ENCODE peak calls at places on chromosome 13, in ten cellular contexts. O is transverse colon; I is AG04450; N is body of pancreas; X is testis; K is H9; T is breast epithelium; H is neural progenitor cell; A is CD8-positive, alpha-beta memory T cell; P is adrenal gland. W is an unnamed sample.
A peak's percentile ranks its signal among the peaks of the same experiment; 100 is the strongest.

GRCh38 chr13:108961542-108962125 is 332.2 kb downstream of the MYO16 start:
- DNase-seq in O (no peak), I (no peak), N (no peak), X (no peak), K (no peak), T (no peak), H (peak; percentile 74), A (no peak), P (no peak), W (no peak)

GRCh38 chr13:103403148-103403740 is 337.0 kb upstream of the SLC10A2 start:
- DNase-seq in O (no peak), I (no peak), N (no peak), X (no peak), K (no peak), T (no peak), H (no peak), A (no peak), P (no peak), W (no peak)

GRCh38 chr13:110055089-110055488 is 251.9 kb downstream of the COL4A1 start:
- DNase-seq in O (no peak), I (no peak), N (no peak), X (no peak), K (no peak), T (no peak), H (no peak), A (no peak), P (no peak), W (no peak)

GRCh38 chr13:100789481-100789880 is 114.9 kb upstream of the TMTC4 start:
- DNase-seq in O (no peak), I (no peak), N (no peak), X (no peak), K (no peak), T (no peak), H (no peak), A (no peak), P (no peak), W (peak; percentile 50)

GRCh38 chr13:35992964-35993363 is 138.2 kb downstream of the DCLK1 start:
- DNase-seq in O (no peak), I (no peak), N (no peak), X (no peak), K (no peak), T (no peak), H (no peak), A (no peak), P (no peak), W (no peak)

GRCh38 chr13:90302113-90302512 is 1045.4 kb upstream of the MIR17HG start:
- DNase-seq in O (no peak), I (no peak), N (no peak), X (no peak), K (no peak), T (no peak), H (no peak), A (no peak), P (no peak), W (no peak)

GRCh38 chr13:30376426-30377311 is 45.6 kb upstream of the UBE2L5 start:
- DNase-seq in O (peak; percentile 67), I (no peak), N (no peak), X (no peak), K (no peak), T (no peak), H (no peak), A (peak; percentile 55), P (no peak), W (no peak)

GRCh38 chr13:30718661-30719520 is 16.5 kb upstream of the ALOX5AP start:
- DNase-seq in O (no peak), I (peak; percentile 74), N (no peak), X (no peak), K (no peak), T (no peak), H (no peak), A (no peak), P (no peak), W (no peak)

GRCh38 chr13:24858953-24859352 is 95.0 kb downstream of the RNF17 start:
- DNase-seq in O (no peak), I (no peak), N (no peak), X (no peak), K (no peak), T (no peak), H (no peak), A (no peak), P (no peak), W (no peak)

GRCh38 chr13:59300347-59301165 is 863.2 kb downstream of the DIAPH3 start:
- DNase-seq in O (no peak), I (no peak), N (no peak), X (no peak), K (no peak), T (no peak), H (no peak), A (no peak), P (no peak), W (no peak)

GRCh38 chr13:68846663-68847062 is 1261.0 kb upstream of the ATXN8OS start:
- DNase-seq in O (no peak), I (no peak), N (no peak), X (no peak), K (no peak), T (no peak), H (no peak), A (no peak), P (no peak), W (no peak)

GRCh38 chr13:73464758-73465628 is 406.2 kb downstream of the KLF5 start:
- DNase-seq in O (peak; percentile 59), I (no peak), N (no peak), X (no peak), K (no peak), T (no peak), H (no peak), A (no peak), P (no peak), W (no peak)
- H3K27ac ChIP-seq in O (peak overlapping the region; percentile 83), I (no peak overlapping the region), N (no peak overlapping the region), X (no peak overlapping the region), K (no peak overlapping the region), T (peak overlapping the region; percentile 58), H (no peak overlapping the region), A (no peak overlapping the region), P (no peak overlapping the region), W (no peak overlapping the region)

DNA sequence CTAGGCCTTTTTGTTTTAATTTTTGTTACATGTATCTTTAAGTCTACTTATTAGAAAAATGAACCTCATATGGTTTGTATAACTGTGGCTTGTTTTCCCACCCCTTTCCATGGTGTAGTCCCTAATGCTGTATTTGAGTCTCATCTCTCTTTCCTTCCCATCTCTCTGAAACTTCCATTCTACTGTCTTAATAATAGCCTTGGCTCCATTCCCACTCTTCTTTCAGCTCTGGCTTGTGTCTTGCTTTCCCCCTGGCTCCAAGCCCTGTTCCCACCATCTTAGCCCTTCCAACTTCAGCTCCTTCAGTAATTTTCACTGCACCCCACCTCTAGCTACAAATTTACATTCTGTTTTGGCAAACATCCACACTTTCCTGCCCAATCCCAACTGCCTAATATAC is 137.6 kb downstream of the SLITRK6 start:
- DNase-seq in O (no peak), I (no peak), N (no peak), X (peak; percentile 17), K (no peak), T (no peak), H (no peak), A (no peak), P (no peak), W (no peak)
- H3K27ac ChIP-seq in O (no peak overlapping the region), I (no peak overlapping the region), N (no peak overlapping the region), X (no peak overlapping the region), K (no peak overlapping the region), T (no peak overlapping the region), H (no peak overlapping the region), A (no peak overlapping the region), P (no peak overlapping the region), W (no peak overlapping the region)

DNA sequence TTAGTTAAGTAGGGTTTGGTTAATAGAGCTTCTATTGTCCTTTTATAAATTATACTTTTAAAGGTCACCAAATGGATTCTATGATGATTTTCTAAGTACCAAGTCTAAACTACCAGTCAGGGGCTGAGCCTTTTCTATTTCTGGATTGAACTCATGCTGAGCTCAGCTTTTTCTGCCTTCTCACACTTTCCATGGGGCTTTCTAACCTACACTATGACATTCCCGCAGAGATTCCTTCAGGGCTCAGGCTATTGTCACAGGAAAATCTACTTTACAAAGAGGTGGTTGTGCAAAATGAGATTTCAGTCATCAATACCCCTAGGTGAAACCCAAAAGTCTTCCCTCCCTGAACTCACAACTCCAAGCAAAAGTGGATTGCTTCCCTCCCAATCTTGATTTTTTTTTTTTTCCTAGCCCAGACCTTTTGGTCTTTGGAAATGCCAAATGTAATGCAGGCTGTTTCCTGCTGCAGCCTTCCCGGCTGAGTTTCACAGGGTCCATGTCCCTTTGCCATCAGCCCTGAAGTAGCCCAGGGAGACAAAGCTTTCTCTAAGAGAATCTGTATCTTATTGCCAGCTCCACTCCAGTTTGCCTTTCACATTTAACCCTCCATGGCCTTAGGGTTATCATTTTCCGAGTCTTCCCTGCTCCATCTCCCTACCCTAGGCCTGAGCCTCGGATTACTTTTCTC is 13.6 kb downstream of the C13orf42 start:
- DNase-seq in O (no peak), I (no peak), N (no peak), X (no peak), K (no peak), T (no peak), H (peak; percentile 60), A (no peak), P (no peak), W (no peak)
- H3K27ac ChIP-seq in O (no peak overlapping the region), I (no peak overlapping the region), N (no peak overlapping the region), X (no peak overlapping the region), K (no peak overlapping the region), T (no peak overlapping the region), H (peak overlapping the region; percentile 81), A (no peak overlapping the region), P (no peak overlapping the region), W (no peak overlapping the region)

DNA sequence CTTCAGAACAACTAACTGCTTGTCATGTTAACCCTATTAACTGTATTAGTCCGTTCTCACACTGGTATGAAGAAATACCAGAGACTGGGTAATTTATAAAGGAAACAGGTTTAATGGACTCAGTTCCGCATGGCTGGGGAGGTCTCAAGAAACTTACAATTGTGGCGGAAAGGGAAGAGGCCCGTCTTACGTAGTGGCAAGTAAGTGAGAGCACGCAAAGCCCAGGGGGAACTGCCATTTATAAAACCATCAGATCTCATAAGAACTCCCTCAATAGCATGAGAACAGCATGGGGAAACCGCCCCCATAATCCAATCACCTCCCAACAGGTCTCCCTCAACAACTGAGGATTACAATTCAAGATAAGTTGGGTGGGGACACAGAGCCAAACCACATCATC is 34.7 kb downstream of the PHF11 start:
- DNase-seq in O (no peak), I (no peak), N (no peak), X (no peak), K (no peak), T (no peak), H (no peak), A (no peak), P (peak; percentile 25), W (no peak)
- H3K27ac ChIP-seq in O (no peak overlapping the region), I (no peak overlapping the region), N (no peak overlapping the region), X (no peak overlapping the region), K (no peak overlapping the region), T (no peak overlapping the region), H (no peak overlapping the region), A (no peak overlapping the region), P (no peak overlapping the region), W (no peak overlapping the region)

DNA sequence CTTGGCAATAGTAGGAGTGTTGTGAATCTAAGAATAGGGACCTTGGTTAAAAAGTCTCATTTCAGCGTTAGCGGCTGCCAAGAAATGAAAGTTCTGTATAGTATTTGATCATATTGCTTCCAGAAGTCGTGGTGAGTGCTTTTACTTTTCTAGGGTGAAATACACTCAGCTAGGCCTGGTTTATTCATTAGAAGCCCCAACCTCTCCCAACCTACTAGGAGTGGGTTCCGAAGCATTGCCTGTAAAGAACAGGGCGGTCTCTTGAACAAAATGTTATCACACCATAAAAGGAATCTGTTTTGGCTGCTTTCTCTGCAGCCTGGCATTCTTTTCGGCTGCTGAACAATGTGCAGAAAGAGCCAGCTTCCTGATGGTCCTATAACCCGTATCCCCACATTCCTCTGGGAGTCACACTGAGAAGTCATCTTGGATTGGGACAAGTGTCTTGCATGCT is 102.8 kb downstream of the LRCH1 start:
- DNase-seq in O (no peak), I (no peak), N (no peak), X (peak; percentile 26), K (no peak), T (peak; percentile 83), H (peak; percentile 28), A (no peak), P (no peak), W (no peak)
- H3K27ac ChIP-seq in O (peak overlapping the region; percentile 78), I (peak overlapping the region; percentile 21), N (peak overlapping the region; percentile 46), X (peak overlapping the region; percentile 69), K (no peak overlapping the region), T (peak overlapping the region; percentile 72), H (no peak overlapping the region), A (no peak overlapping the region), P (no peak overlapping the region), W (no peak overlapping the region)

W was measured in substantia nigra.